ENCODE peak calls at places on chromosome 21, in nine cellular contexts. M is GM20000; S is lower lobe of right lung; G is psoas muscle; V is PC-3; H is CD4-positive, alpha-beta T cell; O is AG04450; A is glutamatergic neuron; T is dorsolateral prefrontal cortex. I is an unnamed sample.

GRCh38 chr21:45640888-45641479 is 2.5 kb upstream of the PCBP3 start:
- DNase-seq in M (no peak), A (peak; percentile 61), O (no peak), H (peak; percentile 33), T (no peak), G (no peak), V (peak; percentile 33), S (no peak), I (no peak)

GRCh38 chr21:36255650-36256047 is 64.3 kb upstream of the MORC3 start:
- DNase-seq in A (no peak), T (no peak), M (peak; percentile 76), H (no peak), S (no peak), O (no peak), V (no peak), G (no peak), I (peak; percentile 74)

GRCh38 chr21:25300632-25301031 is 306.6 kb downstream of the MRPL39 start:
- DNase-seq in G (no peak), O (no peak), T (no peak), S (no peak), V (no peak), M (no peak), H (no peak), A (no peak), I (no peak)

GRCh38 chr21:34743831-34744230 is 75.0 kb downstream of the CLIC6 start:
- DNase-seq in A (no peak), T (no peak), M (no peak), H (no peak), O (no peak), G (peak; percentile 72), S (no peak), V (peak; percentile 98), I (no peak)

GRCh38 chr21:34031835-34032370 is 41.5 kb upstream of the MRPS6 start:
- DNase-seq in O (no peak), V (no peak), M (no peak), G (no peak), S (no peak), T (no peak), A (no peak), H (no peak), I (no peak)

GRCh38 chr21:21179619-21180336 is 181.6 kb downstream of the NCAM2 start:
- DNase-seq in H (no peak), S (no peak), O (no peak), G (no peak), T (no peak), V (no peak), A (no peak), M (no peak), I (no peak)

GRCh38 chr21:40562603-40563002 is 284.4 kb downstream of the DSCAM start:
- DNase-seq in T (no peak), O (no peak), M (no peak), A (no peak), V (no peak), S (no peak), H (no peak), G (no peak), I (no peak)

GRCh38 chr21:46021978-46022544 is 40.5 kb downstream of the COL6A1 start:
- DNase-seq in H (no peak), S (no peak), A (no peak), M (no peak), T (no peak), O (peak; percentile 36), G (peak; percentile 79), V (no peak), I (no peak)

GRCh38 chr21:37535130-37535529 is 168.6 kb downstream of the DYRK1A start:
- DNase-seq in S (no peak), M (no peak), V (no peak), A (no peak), O (no peak), T (no peak), G (no peak), H (no peak), I (no peak)

GRCh38 chr21:46168659-46169386 is 13.4 kb upstream of the FTCD start:
- DNase-seq in A (peak; percentile 56), O (no peak), G (no peak), M (no peak), V (no peak), T (peak; percentile 30), S (no peak), H (no peak), I (no peak)

GRCh38 chr21:45309069-45309521 is 21.4 kb upstream of the POFUT2 start:
- DNase-seq in G (peak; percentile 75), A (peak; percentile 87), H (no peak), O (no peak), M (no peak), T (peak; percentile 33), V (peak; percentile 65), S (peak; percentile 74), I (no peak)

GRCh38 chr21:40830836-40831235 is 16.1 kb downstream of the DSCAM start:
- DNase-seq in G (no peak), T (no peak), A (no peak), V (no peak), M (no peak), H (no peak), O (no peak), S (no peak), I (no peak)

GRCh38 chr21:36643374-36644250 is 55.3 kb upstream of the SIM2 start:
- DNase-seq in S (no peak), V (peak; percentile 39), T (no peak), G (no peak), H (no peak), M (no peak), O (no peak), A (no peak), I (no peak)

GRCh38 chr21:46603228-46603627 is 1.7 kb downstream of the S100B start:
- DNase-seq in M (no peak), S (no peak), T (no peak), V (peak; percentile 23), G (no peak), O (no peak), A (no peak), H (no peak), I (no peak)

GRCh38 chr21:36122977-36123376 is 11.9 kb upstream of the CBR3 start:
- DNase-seq in O (no peak), V (no peak), H (no peak), A (no peak), S (no peak), T (no peak), G (no peak), M (no peak), I (no peak)

GRCh38 chr21:15967661-15968060 is 237.9 kb downstream of the USP25 start:
- DNase-seq in A (no peak), M (no peak), V (peak; percentile 40), O (no peak), H (no peak), G (no peak), S (no peak), T (no peak), I (no peak)

GRCh38 chr21:46161180-46161799 is 5.9 kb upstream of the FTCD start:
- DNase-seq in G (peak; percentile 10), S (no peak), M (no peak), A (no peak), H (no peak), O (no peak), V (no peak), T (peak; percentile 16), I (no peak)

GRCh38 chr21:27315373-27315772 is 348.5 kb upstream of the ADAMTS5 start:
- DNase-seq in G (no peak), T (no peak), V (no peak), S (no peak), H (no peak), A (no peak), O (no peak), M (no peak), I (no peak)

DNA sequence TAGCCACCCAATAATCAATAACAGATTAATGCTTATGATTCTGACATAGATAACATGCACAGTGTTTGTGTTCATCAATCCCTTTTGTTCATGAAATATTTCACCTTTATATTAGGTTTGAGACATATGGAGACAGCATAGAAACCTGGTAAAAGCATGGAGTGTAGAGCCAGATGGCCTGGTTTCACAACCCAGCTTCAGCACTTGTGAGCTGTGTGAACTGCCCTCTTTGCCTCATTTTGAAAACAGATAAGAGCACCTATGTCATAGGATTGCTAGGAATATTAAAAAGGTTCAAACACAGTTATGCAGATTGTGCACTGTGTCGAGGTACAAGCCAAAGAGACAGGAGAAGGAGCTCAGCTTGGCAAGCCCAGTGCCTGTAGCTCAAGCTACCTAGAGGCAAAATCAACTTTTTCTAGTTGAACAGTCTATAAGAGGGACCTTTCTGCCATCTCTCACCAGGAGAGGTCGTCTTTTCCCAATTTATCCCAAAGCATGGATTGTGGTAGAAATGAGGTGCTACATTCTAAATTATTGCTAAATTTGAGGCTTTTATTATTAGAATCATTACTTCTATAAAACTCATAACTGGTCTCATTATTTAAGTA is 5.0 kb downstream of the CHODL start:
- DNase-seq in H (no peak), T (no peak), O (no peak), V (peak; percentile 13), G (no peak), S (no peak), A (no peak), M (no peak), I (no peak)
- TF ChIP-seq CTCF in H (no peak), T (no peak), O (no peak), V (peak; percentile 45), G (no peak), S (no peak), A (no peak), M (no peak), I (no peak)

DNA sequence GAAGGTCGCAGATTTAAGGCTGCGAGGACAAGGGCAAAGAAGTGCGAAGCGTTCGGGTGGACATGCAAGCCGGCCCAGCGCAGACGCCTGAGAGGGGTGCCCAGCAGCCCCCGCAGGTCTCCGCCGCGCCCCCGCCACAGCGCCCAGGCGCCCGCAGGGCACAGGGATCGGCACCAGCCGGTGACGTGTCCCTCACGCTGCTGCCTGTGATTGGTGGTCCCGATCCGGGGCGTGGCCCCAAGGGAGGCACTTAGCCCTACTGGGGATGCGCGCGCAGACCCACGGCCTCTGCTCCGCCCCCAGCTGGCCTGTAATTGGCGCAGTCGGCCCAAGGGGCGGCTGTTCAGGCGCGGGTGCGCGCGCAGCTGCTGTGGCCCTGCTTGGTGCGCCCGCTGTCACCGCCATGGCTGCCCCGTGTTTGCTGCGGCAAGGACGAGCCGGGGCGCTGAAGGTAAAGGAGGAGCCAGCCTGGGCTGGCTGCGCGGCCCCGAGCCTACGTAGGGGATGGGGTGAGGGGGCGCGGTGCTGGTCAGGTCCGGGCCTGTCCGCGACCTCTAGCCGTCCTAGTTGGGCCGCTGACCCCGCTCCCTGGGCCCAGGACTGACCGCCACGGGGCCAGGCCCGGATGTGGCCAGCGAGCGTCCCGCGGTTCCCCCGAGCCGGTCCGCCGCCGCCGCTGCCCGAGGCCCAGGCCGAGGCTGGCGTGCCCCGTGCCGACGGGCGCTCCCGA is at the start of gene NDUFV3:
- DNase-seq in G (peak; percentile 100), O (peak; percentile 92), M (peak; percentile 99), V (peak; percentile 99), S (peak; percentile 100), A (peak; percentile 100), H (peak; percentile 100), T (peak; percentile 100), I (peak; percentile 100)
- TF ChIP-seq CTCF in G (no peak), O (no peak), M (no peak), V (no peak), S (no peak), A (no peak), H (no peak), T (peak; percentile 52), I (no peak)

GRCh38 chr21:38802050-38803026 is 3.4 kb upstream of the ETS2 start:
- DNase-seq in G (no peak), T (no peak), H (no peak), V (peak; percentile 96), O (no peak), M (no peak), A (no peak), S (no peak), I (no peak)
- TF ChIP-seq CTCF in G (no peak), T (no peak), H (no peak), V (no peak), O (no peak), M (no peak), A (no peak), S (no peak), I (no peak)

GRCh38 chr21:17903029-17903806 is 84.1 kb upstream of the C21orf91 start:
- DNase-seq in T (no peak), S (no peak), O (peak; percentile 20), V (peak; percentile 73), H (no peak), G (no peak), M (peak; percentile 44), A (no peak), I (peak; percentile 43)
- TF ChIP-seq CTCF in T (peak; percentile 67), S (peak; percentile 22), O (peak; percentile 19), V (peak; percentile 49), H (peak; percentile 69), G (peak; percentile 30), M (no peak), A (peak; percentile 52), I (no peak)

I was measured in GM10248.